ENCODE peak calls at places on chromosomes 1 and 21, in five cellular contexts. J is stomach, Z is breast epithelium, O is ascending aorta, K is A549. B is an unnamed sample.

GRCh38 chr1:59952065-59952464 is 25.5 kb upstream of the CYP2J2 start:
- DNase-seq in Z (no peak), O (no peak), J (no peak), K (no peak), B (no peak)

GRCh38 chr1:156591432-156592157 is at the start of gene NAXE:
- DNase-seq in Z (peak; percentile 45), K (peak; percentile 79), J (peak; percentile 80), O (no peak), B (peak; percentile 54)

GRCh38 chr1:92989253-92989652 is 28.0 kb upstream of the DIPK1A start:
- DNase-seq in Z (no peak), O (no peak), J (no peak), K (no peak), B (no peak)

GRCh38 chr1:74065081-74065480 is 132.9 kb downstream of the LRRIQ3 start:
- DNase-seq in O (no peak), Z (no peak), J (no peak), K (no peak), B (no peak)

GRCh38 chr1:3459051-3459908 is 4.8 kb downstream of the ARHGEF16 start:
- DNase-seq in Z (no peak), K (no peak), J (no peak), O (no peak), B (no peak)

GRCh38 chr1:192764675-192765074 is 44.2 kb upstream of the RGS2 start:
- DNase-seq in Z (no peak), O (no peak), K (no peak), J (no peak), B (no peak)

GRCh38 chr1:151733126-151733525 is 11.8 kb downstream of the RIIAD1 start:
- DNase-seq in K (no peak), J (no peak), O (no peak), Z (no peak), B (no peak)

GRCh38 chr1:59697138-59697811 is 117.5 kb upstream of the HOOK1 start:
- DNase-seq in K (no peak), J (no peak), O (no peak), Z (no peak), B (no peak)

GRCh38 chr21:31132574-31133242 is 94.4 kb upstream of the KRTAP19-8 start:
- DNase-seq in K (no peak), O (no peak), Z (no peak), J (no peak), B (no peak)

GRCh38 chr1:231738554-231738953 is 112.0 kb downstream of the DISC1 start:
- DNase-seq in J (no peak), K (no peak), O (no peak), Z (no peak), B (no peak)

GRCh38 chr1:200445213-200445612 is 35.4 kb upstream of the ZNF281 start:
- DNase-seq in Z (no peak), O (no peak), K (no peak), J (no peak), B (no peak)

GRCh38 chr1:5324903-5325302 is 667.3 kb downstream of the NPHP4 start:
- DNase-seq in Z (no peak), O (no peak), J (no peak), K (no peak), B (no peak)

GRCh38 chr1:155106862-155107261 is 20.8 kb upstream of the EFNA1 start:
- DNase-seq in O (no peak), J (no peak), Z (no peak), K (no peak), B (no peak)

GRCh38 chr1:68291763-68292384 is 59.6 kb upstream of the WLS start:
- DNase-seq in Z (no peak), O (no peak), J (no peak), K (no peak), B (no peak)

GRCh38 chr1:235739124-235739523 is 89.5 kb upstream of the GNG4 start:
- DNase-seq in Z (no peak), O (no peak), J (peak; percentile 37), K (no peak), B (no peak)

GRCh38 chr1:28508435-28508754 is 2.6 kb downstream of the RCC1 start:
- DNase-seq in Z (no peak), K (no peak), J (no peak), O (no peak), B (no peak)

DNA sequence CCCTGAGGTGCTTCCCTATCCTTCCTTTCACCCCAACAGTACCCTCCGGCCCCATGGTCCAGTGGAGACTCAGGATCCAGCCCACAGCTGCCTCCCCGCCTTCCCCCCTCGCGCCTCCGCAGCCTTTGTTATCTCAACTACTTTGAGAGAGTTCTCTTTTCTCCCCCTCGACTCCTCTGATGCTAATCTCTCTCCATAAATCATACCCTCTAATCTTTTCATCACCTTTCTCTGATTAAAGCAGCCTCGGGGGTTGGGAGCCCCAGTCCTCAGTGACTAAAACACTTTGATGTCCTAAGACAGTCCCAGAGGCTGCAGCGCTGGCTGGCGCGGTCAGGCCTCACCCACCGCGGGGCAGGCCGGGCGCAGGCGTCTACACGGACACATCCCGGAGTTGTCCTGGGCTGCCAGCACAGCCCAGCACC is 289.6 kb downstream of the RRAGC start:
- DNase-seq in K (no peak), O (no peak), J (no peak), Z (no peak), B (no peak)
- H3K4me3 ChIP-seq in K (no peak overlapping the region), O (no peak overlapping the region), J (no peak overlapping the region), Z (no peak overlapping the region), B (no peak overlapping the region)

DNA sequence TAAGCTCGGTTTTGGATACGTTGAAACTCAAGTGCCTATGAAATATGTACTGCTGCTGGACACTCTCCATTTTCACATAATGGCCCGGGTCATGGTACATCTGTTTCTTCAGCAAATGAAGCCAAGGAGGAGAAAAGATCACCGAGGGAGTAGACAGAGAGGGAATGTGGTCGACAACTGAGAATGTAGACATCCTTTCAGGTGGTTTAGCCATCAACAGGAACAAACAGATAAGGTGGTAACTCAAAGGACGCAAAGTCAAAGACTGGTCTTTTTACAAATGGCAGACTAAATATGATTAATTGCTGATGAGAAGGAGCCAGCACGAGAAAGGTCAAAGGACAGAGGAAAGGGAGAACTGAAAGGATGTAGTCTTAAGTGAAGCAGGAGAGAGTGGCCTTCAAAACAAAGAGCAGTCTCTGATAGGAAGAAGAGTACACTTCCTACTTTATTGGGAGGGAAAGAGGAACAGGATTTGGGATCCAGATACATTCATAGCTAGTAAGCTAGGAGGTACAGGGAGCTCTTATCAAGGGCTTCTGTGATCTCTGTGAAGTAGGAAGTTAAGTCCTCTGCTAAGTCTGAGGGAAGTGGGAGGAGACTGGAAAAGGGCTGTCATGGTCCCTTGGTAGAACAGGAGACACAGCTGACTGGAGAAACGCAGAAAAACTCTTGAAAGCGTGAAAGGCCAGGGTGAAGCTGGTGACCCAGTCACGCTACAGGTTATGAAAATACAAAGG is 28.3 kb downstream of the NUP133 start:
- DNase-seq in J (no peak), Z (no peak), K (no peak), O (no peak), B (no peak)
- H3K27ac ChIP-seq in J (no peak overlapping the region), Z (no peak overlapping the region), K (no peak overlapping the region), O (no peak overlapping the region), B (peak overlapping the region; percentile 6)

GRCh38 chr21:35226302-35226701 is 177.2 kb upstream of the RUNX1 start:
- DNase-seq in Z (peak; percentile 54), J (peak; percentile 45), O (no peak), K (no peak), B (no peak)
- H3K4me3 ChIP-seq in Z (no peak overlapping the region), J (no peak overlapping the region), O (no peak overlapping the region), K (no peak overlapping the region), B (no peak overlapping the region)

GRCh38 chr1:150695561-150695960 is 1.4 kb downstream of the GOLPH3L start:
- DNase-seq in K (no peak), J (no peak), Z (no peak), O (no peak), B (no peak)

GRCh38 chr1:150696590-150696989 is 364 bp downstream of the GOLPH3L start:
- DNase-seq in O (no peak), J (no peak), Z (no peak), K (no peak), B (no peak)

GRCh38 chr1:150696995-150697927 is at the start of gene GOLPH3L:
- DNase-seq in O (peak; percentile 89), Z (peak; percentile 98), K (peak; percentile 92), J (peak; percentile 93), B (peak; percentile 81)

GRCh38 chr1:150692720-150693119 is 4.2 kb downstream of the GOLPH3L start:
- DNase-seq in J (no peak), K (no peak), Z (no peak), O (no peak), B (no peak)

GRCh38 chr1:150696151-150696550 is 803 bp downstream of the GOLPH3L start:
- DNase-seq in K (no peak), O (no peak), Z (no peak), J (no peak), B (no peak)
- H3K27ac ChIP-seq in K (peak overlapping the region; percentile 88), O (no peak overlapping the region), Z (peak overlapping the region; percentile 93), J (no peak overlapping the region), B (peak overlapping the region; percentile 83)

GRCh38 chr1:206733012-206733411 is 37.6 kb upstream of the IL19 start:
- DNase-seq in J (no peak), K (no peak), Z (no peak), O (no peak), B (no peak)

GRCh38 chr1:206735553-206736031 is 35.0 kb upstream of the IL19 start:
- DNase-seq in J (no peak), Z (no peak), K (no peak), O (no peak), B (no peak)

GRCh38 chr1:206734499-206735142 is 36.0 kb upstream of the IL19 start:
- DNase-seq in K (peak; percentile 78), Z (no peak), J (peak; percentile 60), O (no peak), B (peak; percentile 75)

GRCh38 chr1:206729507-206729906 is 41.1 kb upstream of the IL19 start:
- DNase-seq in O (no peak), Z (no peak), J (peak; percentile 8), K (no peak), B (no peak)

DNA sequence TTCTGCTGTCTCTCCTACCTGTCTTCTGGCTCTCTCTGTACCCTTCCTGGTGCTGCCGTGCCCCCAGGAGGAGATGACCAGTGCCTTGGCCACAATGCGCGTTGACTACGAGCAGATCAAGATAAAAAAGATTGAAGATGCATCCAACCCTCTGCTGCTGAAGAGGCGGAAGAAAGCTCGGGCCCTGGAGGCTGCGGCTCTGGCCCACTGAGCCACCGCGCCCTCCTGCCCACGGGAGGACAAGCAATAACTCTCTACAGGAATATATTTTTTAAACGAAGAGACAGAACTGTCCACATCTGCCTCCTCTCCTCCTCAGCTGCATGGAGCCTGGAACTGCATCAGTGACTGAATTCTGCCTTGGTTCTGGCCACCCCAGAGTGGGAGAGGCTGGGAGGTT is 38.1 kb upstream of the IL19 start:
- DNase-seq in J (no peak), Z (no peak), O (no peak), K (no peak), B (no peak)
- H3K4me3 ChIP-seq in J (no peak overlapping the region), Z (no peak overlapping the region), O (no peak overlapping the region), K (no peak overlapping the region), B (no peak overlapping the region)